ENCODE peak calls at places on chromosomes 13 and 19, in six cellular contexts. L, K, Y, V, S and P are unnamed samples.

GRCh38 chr13:53200498-53201453 is 172.2 kb downstream of the OLFM4 start:
- DNase-seq in L (no peak), K (no peak), Y (no peak), V (peak), S (no peak), P (no peak)

GRCh38 chr19:801030-801860 is 4.0 kb downstream of the PTBP1 start:
- DNase-seq in L (peak), K (no peak), Y (no peak), V (peak), S (peak), P (peak)

GRCh38 chr13:50798923-50799322 is 44.6 kb downstream of the DLEU7 start:
- DNase-seq in L (peak), K (peak), Y (no peak), V (no peak), S (peak), P (peak)

GRCh38 chr13:114151565-114152284 is 19.3 kb upstream of the RASA3 start:
- DNase-seq in L (no peak), K (peak), Y (no peak), V (peak), S (no peak), P (peak)

GRCh38 chr13:112345826-112346172 is 30.4 kb upstream of the SPACA7 start:
- DNase-seq in L (no peak), K (no peak), Y (no peak), V (no peak), S (no peak), P (no peak)

GRCh38 chr13:45119469-45119989 is 781 bp upstream of the GTF2F2 start:
- DNase-seq in L (peak), K (peak), Y (peak), V (no peak), S (peak), P (peak)

GRCh38 chr19:55179570-55180484 is at the start of gene SYT5:
- DNase-seq in L (peak), K (no peak), Y (no peak), V (peak), S (no peak), P (no peak)

GRCh38 chr19:47598407-47599349 is 10.3 kb upstream of the BICRA start:
- DNase-seq in L (peak), K (peak), Y (no peak), V (no peak), S (peak), P (peak)

GRCh38 chr13:113881614-113882265 is 17.9 kb upstream of the GAS6 start:
- DNase-seq in L (no peak), K (no peak), Y (no peak), V (no peak), S (peak), P (peak)

GRCh38 chr19:46221981-46222610 is 7.4 kb upstream of the IGFL1 start:
- DNase-seq in L (peak), K (peak), Y (no peak), V (no peak), S (peak), P (peak)

GRCh38 chr19:457636-458035 is 3.2 kb downstream of the SHC2 start:
- DNase-seq in L (no peak), K (no peak), Y (no peak), V (no peak), S (no peak), P (no peak)

GRCh38 chr19:10552596-10553053 is 8.9 kb downstream of the ATG4D start:
- DNase-seq in L (no peak), K (peak), Y (no peak), V (no peak), S (no peak), P (no peak)

GRCh38 chr19:8238251-8238650 is 29.1 kb downstream of the CERS4 start:
- DNase-seq in L (peak), K (no peak), Y (no peak), V (no peak), S (peak), P (peak)

GRCh38 chr19:15466851-15467733 is 2.7 kb upstream of the RASAL3 start:
- DNase-seq in L (no peak), K (peak), Y (peak), V (no peak), S (peak), P (peak)

GRCh38 chr19:32674153-32674958 is 624 bp downstream of the ANKRD27 start:
- DNase-seq in L (no peak), K (no peak), Y (no peak), V (peak), S (no peak), P (no peak)

GRCh38 chr19:41871573-41872383 is 5.3 kb upstream of the CD79A start:
- DNase-seq in L (no peak), K (no peak), Y (peak), V (peak), S (no peak), P (no peak)

GRCh38 chr13:78762825-78763224 is 103.9 kb upstream of the OBI1 start:
- DNase-seq in L (no peak), K (peak), Y (no peak), V (no peak), S (no peak), P (peak)

GRCh38 chr13:75399168-75399878 is 82.6 kb downstream of the TBC1D4 start:
- DNase-seq in L (no peak), K (no peak), Y (no peak), V (no peak), S (no peak), P (no peak)

GRCh38 chr19:789473-790052 is 7.7 kb upstream of the PTBP1 start:
- DNase-seq in L (no peak), K (no peak), Y (no peak), V (no peak), S (no peak), P (no peak)

GRCh38 chr13:77891041-77891440 is 27.6 kb downstream of the EDNRB start:
- DNase-seq in L (no peak), K (peak), Y (no peak), V (no peak), S (no peak), P (no peak)

GRCh38 chr19:4360081-4360569 is 16.8 kb downstream of the MPND start:
- DNase-seq in L (no peak), K (no peak), Y (no peak), V (no peak), S (no peak), P (no peak)

GRCh38 chr19:45057444-45057843 is 18.6 kb downstream of the CLASRP start:
- DNase-seq in L (no peak), K (no peak), Y (no peak), V (no peak), S (no peak), P (no peak)

GRCh38 chr19:495440-496332 is 600 bp upstream of the MADCAM1 start:
- DNase-seq in L (peak), K (peak), Y (no peak), V (no peak), S (peak), P (no peak)

GRCh38 chr13:72808917-72809500 is 27.1 kb downstream of the PIBF1 start:
- DNase-seq in L (peak), K (peak), Y (no peak), V (no peak), S (peak), P (peak)

GRCh38 chr19:42816901-42817300 is 51.4 kb upstream of the PSG8 start:
- DNase-seq in L (no peak), K (peak), Y (no peak), V (no peak), S (peak), P (peak)

GRCh38 chr13:109336730-109337129 is 449.7 kb downstream of the IRS2 start:
- DNase-seq in L (peak), K (peak), Y (no peak), V (no peak), S (peak), P (peak)

GRCh38 chr19:4908781-4909171 is 525 bp upstream of the UHRF1 start:
- DNase-seq in L (no peak), K (no peak), Y (no peak), V (no peak), S (no peak), P (no peak)

GRCh38 chr13:24511019-24511823 is 1.4 kb downstream of the PARP4 start:
- DNase-seq in L (peak), K (peak), Y (peak), V (no peak), S (peak), P (peak)

GRCh38 chr19:14059093-14059480 is 2.8 kb downstream of the PALM3 start:
- DNase-seq in L (no peak), K (no peak), Y (no peak), V (no peak), S (no peak), P (no peak)

GRCh38 chr13:40679586-40679985 is 13.1 kb upstream of the FOXO1 start:
- DNase-seq in L (no peak), K (no peak), Y (no peak), V (no peak), S (no peak), P (no peak)

GRCh38 chr13:36981156-36981743 is 17.9 kb downstream of the ALG5 start:
- DNase-seq in L (peak), K (peak), Y (no peak), V (no peak), S (peak), P (peak)

GRCh38 chr19:32874605-32875004 is 5.0 kb upstream of the SLC7A9 start:
- DNase-seq in L (no peak), K (no peak), Y (no peak), V (no peak), S (no peak), P (no peak)

GRCh38 chr13:111632906-111633305 is 312.5 kb downstream of the TEX29 start:
- DNase-seq in L (no peak), K (no peak), Y (no peak), V (no peak), S (no peak), P (no peak)

GRCh38 chr19:29484876-29485275 is 40.9 kb upstream of the VSTM2B start:
- DNase-seq in L (no peak), K (no peak), Y (no peak), V (no peak), S (no peak), P (no peak)

GRCh38 chr13:109744512-109745051 is 41.8 kb downstream of the IRS2 start:
- DNase-seq in L (no peak), K (no peak), Y (no peak), V (no peak), S (no peak), P (no peak)

GRCh38 chr13:108155185-108156106 is 59.9 kb downstream of the LIG4 start:
- DNase-seq in L (peak), K (peak), Y (no peak), V (no peak), S (peak), P (peak)